ENCODE peak calls at places on chromosomes 12 and 14, in eight cellular contexts. J is mesendoderm, R is left ventricle myocardium inferior, O is OCI-LY7, C is GM23248, W is body of pancreas, H is H7, U is A549. I is an unnamed sample.

GRCh38 chr14:74940956-74941565 is 14.3 kb downstream of the PGF start:
- DNase-seq in J (no peak), R (no peak), O (no peak), C (no peak), W (no peak), H (no peak), U (no peak), I (no peak)

GRCh38 chr12:31005944-31006361 is 67.7 kb upstream of the DDX11 start:
- DNase-seq in J (peak), R (no peak), O (no peak), C (peak), W (no peak), H (no peak), U (peak), I (no peak)

GRCh38 chr12:29957835-29958234 is 174.1 kb upstream of the TMTC1 start:
- DNase-seq in J (no peak), R (no peak), O (no peak), C (peak), W (no peak), H (no peak), U (no peak), I (no peak)

GRCh38 chr14:76306131-76306530 is 69.8 kb upstream of the ESRRB start:
- DNase-seq in J (no peak), R (no peak), O (no peak), C (no peak), W (no peak), H (no peak), U (no peak), I (no peak)

GRCh38 chr12:11981174-11981733 is 89.5 kb upstream of the BCL2L14 start:
- DNase-seq in J (no peak), R (no peak), O (no peak), C (peak), W (no peak), H (no peak), U (no peak), I (no peak)

GRCh38 chr12:25131270-25131669 is 63.7 kb downstream of the DNAI7 start:
- DNase-seq in J (no peak), R (no peak), O (no peak), C (no peak), W (no peak), H (no peak), U (no peak), I (no peak)

GRCh38 chr14:103243764-103244737 is 90.0 kb upstream of the EIF5 start:
- DNase-seq in J (no peak), R (no peak), O (no peak), C (no peak), W (no peak), H (no peak), U (peak), I (no peak)

GRCh38 chr12:54028324-54029201 is at the start of gene HOXC6:
- DNase-seq in J (no peak), R (no peak), O (peak), C (peak), W (no peak), H (peak), U (peak), I (peak)

GRCh38 chr12:12482150-12482761 is 80.4 kb downstream of the DUSP16 start:
- DNase-seq in J (no peak), R (no peak), O (no peak), C (no peak), W (no peak), H (no peak), U (no peak), I (no peak)

GRCh38 chr12:75819512-75819911 is 212.1 kb downstream of the PHLDA1 start:
- DNase-seq in J (no peak), R (no peak), O (no peak), C (no peak), W (no peak), H (no peak), U (no peak), I (no peak)

GRCh38 chr12:27343255-27344000 is 10.8 kb downstream of the BMAL2 start:
- DNase-seq in J (peak), R (no peak), O (no peak), C (peak), W (no peak), H (no peak), U (peak), I (no peak)

DNA sequence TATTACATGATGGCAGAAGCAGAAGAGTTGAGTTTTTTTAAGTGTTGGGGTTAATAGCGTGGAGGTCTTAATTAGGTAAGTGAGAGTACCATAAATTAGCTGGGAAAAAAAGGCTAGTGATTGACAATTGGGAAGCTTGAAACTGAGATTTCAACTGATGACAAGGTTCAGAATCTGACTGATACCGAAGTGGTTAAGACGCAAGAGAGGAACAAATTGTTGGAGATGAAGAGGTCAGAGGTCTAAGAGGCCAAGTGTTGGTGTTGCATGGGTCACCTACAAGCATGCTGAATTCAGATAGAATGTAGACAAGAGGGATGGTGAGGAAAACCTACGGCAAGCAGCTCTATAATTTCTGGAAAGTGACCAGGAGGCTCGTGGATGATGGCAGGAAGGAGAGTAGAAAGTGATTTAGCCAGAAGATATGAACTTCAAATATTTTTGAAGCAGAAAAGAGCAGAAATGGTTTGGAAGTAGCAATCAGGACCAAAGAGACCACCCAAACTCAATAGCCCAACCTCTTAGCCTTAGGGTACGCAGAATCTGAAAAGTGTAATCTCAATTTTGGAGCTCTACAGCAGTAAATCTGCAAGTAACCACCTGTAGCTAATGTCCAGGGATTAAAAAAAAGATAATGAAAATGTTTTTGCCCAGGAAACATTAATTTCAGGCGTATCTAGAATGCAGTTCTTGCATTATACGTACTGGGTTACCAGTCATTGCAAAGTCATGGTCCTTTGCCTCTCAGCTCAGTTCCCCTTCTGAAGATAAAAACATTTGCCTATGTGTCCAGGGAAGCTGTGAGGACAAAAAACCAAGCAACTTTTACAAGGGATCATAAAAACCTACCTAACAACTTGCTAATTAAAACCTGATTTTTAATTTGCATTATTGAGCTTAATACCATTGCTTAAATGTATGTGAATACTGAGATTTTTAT is 1.7 kb upstream of the TMPO start:
- DNase-seq in J (no peak), R (no peak), O (peak), C (no peak), W (no peak), H (no peak), U (no peak), I (no peak)
- H3K4me3 ChIP-seq in J (no peak), R (peak), O (peak), C (peak), W (no peak), H (no peak), U (peak), I (peak)

GRCh38 chr14:73613419-73613963 is 1.2 kb downstream of the ACOT6 start:
- DNase-seq in J (no peak), R (no peak), O (no peak), C (no peak), W (no peak), H (no peak), U (no peak), I (no peak)
- H3K4me3 ChIP-seq in J (no peak), R (peak), O (no peak), C (peak), W (no peak), H (no peak), U (peak), I (peak)

DNA sequence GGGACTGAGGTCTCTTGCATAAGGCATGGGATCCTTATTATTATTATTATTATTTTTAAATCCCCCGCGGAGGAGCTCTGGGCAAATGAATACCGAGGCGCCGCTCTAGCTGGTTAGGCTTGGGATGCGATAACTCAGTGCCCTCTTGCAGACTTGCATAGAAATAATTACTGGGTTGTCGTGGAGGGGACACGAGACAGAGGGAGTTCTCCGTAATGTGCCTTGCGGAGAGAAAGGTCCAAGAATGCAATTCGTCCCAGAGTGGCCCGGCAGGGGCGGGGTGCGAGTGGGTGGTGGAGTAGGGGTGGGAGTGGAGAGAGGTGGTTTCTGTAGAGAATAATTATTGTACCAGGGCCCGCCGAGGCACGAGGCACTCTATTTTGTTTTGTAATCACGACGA is 2.5 kb upstream of the TBX5 start:
- DNase-seq in J (peak), R (no peak), O (no peak), C (peak), W (no peak), H (peak), U (no peak), I (no peak)
- H3K4me3 ChIP-seq in J (no peak), R (peak), O (no peak), C (peak), W (no peak), H (no peak), U (no peak), I (no peak)

GRCh38 chr14:100066984-100067383 is 1.8 kb downstream of the EVL start:
- DNase-seq in J (no peak), R (no peak), O (peak), C (no peak), W (no peak), H (no peak), U (no peak), I (no peak)

GRCh38 chr14:100067481-100067880 is 2.3 kb downstream of the EVL start:
- DNase-seq in J (no peak), R (no peak), O (peak), C (no peak), W (no peak), H (no peak), U (no peak), I (no peak)

GRCh38 chr14:100070310-100070709 is 5.1 kb downstream of the EVL start:
- DNase-seq in J (no peak), R (no peak), O (no peak), C (no peak), W (no peak), H (no peak), U (no peak), I (no peak)

GRCh38 chr14:100069161-100069800 is 4.1 kb downstream of the EVL start:
- DNase-seq in J (no peak), R (no peak), O (no peak), C (no peak), W (no peak), H (no peak), U (no peak), I (no peak)

DNA sequence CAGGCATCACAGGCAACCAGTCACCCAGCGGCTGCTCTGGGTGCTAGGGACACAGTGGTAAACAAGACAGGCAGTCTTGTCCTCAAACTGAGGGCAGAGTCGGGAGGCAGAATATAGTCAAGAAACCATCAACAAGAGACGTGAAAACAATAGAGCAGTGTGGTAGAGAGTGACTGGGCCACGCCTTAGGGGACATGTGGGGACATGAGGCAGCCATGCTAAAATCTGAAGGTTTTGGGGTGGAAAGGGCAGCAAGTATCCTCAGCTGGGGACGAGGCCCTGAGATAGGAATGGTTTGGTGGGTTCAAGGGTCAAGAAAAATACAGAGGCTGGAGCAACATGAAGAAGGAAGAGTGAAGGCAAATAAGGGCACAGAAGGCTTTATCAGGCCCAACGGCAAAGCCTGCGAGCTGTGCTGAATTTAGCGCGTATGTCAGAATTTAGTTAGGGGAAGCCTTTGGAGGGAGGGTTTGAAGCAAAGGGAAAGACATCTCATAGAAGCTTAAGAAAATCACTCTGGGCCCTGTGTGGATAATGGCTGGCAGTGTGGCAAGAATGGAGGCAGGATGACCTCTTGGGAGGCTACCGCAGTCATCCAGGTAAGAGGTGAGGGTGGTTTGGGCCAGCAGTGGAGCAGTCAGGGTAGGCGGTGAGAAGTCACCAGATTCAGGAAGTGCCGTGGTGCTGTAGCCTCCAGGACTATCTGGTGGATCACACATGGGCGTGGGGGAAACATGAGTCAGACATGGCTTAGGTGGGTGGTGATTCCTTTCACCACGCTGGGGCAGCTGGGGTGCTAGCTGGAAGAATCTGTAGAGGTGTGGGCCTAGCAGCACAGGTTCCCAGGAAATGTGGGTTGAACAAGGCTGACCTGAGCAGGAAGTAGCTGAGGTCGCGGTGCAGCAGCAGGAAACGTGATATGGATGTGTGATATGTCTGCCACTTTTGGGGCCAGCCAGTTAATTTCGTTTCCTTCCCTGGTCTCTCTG is 3.0 kb downstream of the EVL start:
- DNase-seq in J (peak), R (peak), O (peak), C (peak), W (peak), H (no peak), U (no peak), I (no peak)
- H3K4me3 ChIP-seq in J (no peak), R (peak), O (peak), C (no peak), W (no peak), H (no peak), U (no peak), I (no peak)

GRCh38 chr12:132204064-132204821 is 60.0 kb downstream of the NOC4L start:
- DNase-seq in J (no peak), R (no peak), O (no peak), C (peak), W (no peak), H (peak), U (no peak), I (no peak)
- H3K4me3 ChIP-seq in J (no peak), R (no peak), O (no peak), C (no peak), W (no peak), H (no peak), U (no peak), I (no peak)

GRCh38 chr14:95690815-95691214 is 4.6 kb downstream of the TCL1B start:
- DNase-seq in J (no peak), R (no peak), O (no peak), C (no peak), W (no peak), H (no peak), U (no peak), I (no peak)

GRCh38 chr14:95695051-95695450 is 8.8 kb downstream of the TCL1B start:
- DNase-seq in J (no peak), R (no peak), O (no peak), C (no peak), W (no peak), H (no peak), U (no peak), I (no peak)

GRCh38 chr14:95689441-95689840 is 3.2 kb downstream of the TCL1B start:
- DNase-seq in J (no peak), R (no peak), O (no peak), C (no peak), W (no peak), H (no peak), U (no peak), I (no peak)

GRCh38 chr14:95692109-95692508 is 5.9 kb downstream of the TCL1B start:
- DNase-seq in J (no peak), R (no peak), O (no peak), C (no peak), W (no peak), H (no peak), U (no peak), I (no peak)

GRCh38 chr14:95691591-95691990 is 5.4 kb downstream of the TCL1B start:
- DNase-seq in J (no peak), R (no peak), O (no peak), C (no peak), W (no peak), H (no peak), U (no peak), I (no peak)
- H3K4me3 ChIP-seq in J (no peak), R (no peak), O (no peak), C (no peak), W (no peak), H (no peak), U (no peak), I (no peak)

DNA sequence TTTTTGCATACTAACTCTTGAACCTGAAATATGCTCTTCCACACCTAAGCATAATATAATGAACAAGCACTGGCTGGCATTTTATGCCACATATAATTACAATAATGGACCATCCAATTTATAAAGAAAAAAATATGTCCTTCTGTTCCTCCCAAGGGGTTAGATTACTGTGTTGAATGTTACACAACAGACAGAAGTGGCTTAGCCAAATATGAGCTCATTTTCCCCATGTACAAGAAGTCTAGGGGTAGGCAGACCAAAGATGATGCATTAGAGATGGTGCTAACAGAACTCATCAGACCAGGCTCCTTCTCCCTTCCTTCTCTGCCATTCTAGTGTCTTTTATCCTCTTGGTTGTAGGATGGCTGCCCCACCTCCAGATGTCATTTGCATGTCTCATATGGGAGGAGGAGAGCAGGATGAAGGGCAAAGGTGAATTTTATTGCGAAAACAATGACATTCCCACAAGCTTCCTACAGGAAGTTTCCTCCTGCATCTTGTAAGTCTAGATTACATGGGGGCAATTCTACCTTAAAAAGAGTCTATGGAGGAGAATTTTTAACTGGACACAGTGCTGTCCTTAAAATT is 43.9 kb upstream of the SLC2A13 start:
- DNase-seq in J (peak), R (no peak), O (no peak), C (peak), W (no peak), H (no peak), U (peak), I (no peak)
- H3K4me3 ChIP-seq in J (no peak), R (no peak), O (no peak), C (no peak), W (no peak), H (no peak), U (no peak), I (no peak)

GRCh38 chr12:103839103-103839502 is 1.9 kb downstream of the NT5DC3 start:
- DNase-seq in J (no peak), R (no peak), O (no peak), C (no peak), W (peak), H (no peak), U (no peak), I (no peak)

GRCh38 chr12:103839893-103840292 is 1.1 kb downstream of the NT5DC3 start:
- DNase-seq in J (no peak), R (no peak), O (no peak), C (no peak), W (no peak), H (peak), U (no peak), I (no peak)

GRCh38 chr12:103840399-103840880 is 594 bp downstream of the NT5DC3 start:
- DNase-seq in J (peak), R (peak), O (peak), C (peak), W (no peak), H (no peak), U (peak), I (no peak)

GRCh38 chr12:103841690-103842584 is 903 bp upstream of the NT5DC3 start:
- DNase-seq in J (peak), R (peak), O (no peak), C (peak), W (peak), H (peak), U (peak), I (peak)

GRCh38 chr12:103840881-103841689 is at the start of gene NT5DC3:
- DNase-seq in J (peak), R (peak), O (peak), C (peak), W (peak), H (peak), U (peak), I (peak)
- H3K4me3 ChIP-seq in J (peak), R (peak), O (peak), C (peak), W (peak), H (peak), U (peak), I (peak)